ENCODE peak calls at places on chromosomes 2 and 18, in nine cellular contexts. C is fibroblast of mammary gland, D is heart right ventricle, M is fibroblast of pulmonary artery, F is neural crest cell, N is stomach, A is GM12865, E is esophagus squamous epithelium, V is K562. I is an unnamed sample.

GRCh38 chr2:219563271-219563928 is 7.9 kb downstream of the OBSL1 start:
- DNase-seq in C (no peak), D (no peak), M (no peak), F (no peak), N (no peak), A (no peak), E (no peak), V (no peak), I (peak; percentile 80)

GRCh38 chr2:127591221-127591923 is 54.6 kb upstream of the GPR17 start:
- DNase-seq in C (peak; percentile 47), D (peak; percentile 65), M (peak; percentile 69), F (peak; percentile 58), N (peak; percentile 38), A (peak; percentile 62), E (peak; percentile 3), V (peak; percentile 76), I (peak; percentile 67)

GRCh38 chr2:101999122-101999789 is 7.5 kb downstream of the IL1R2 start:
- DNase-seq in C (peak; percentile 53), D (no peak), M (peak; percentile 38), F (no peak), N (peak; percentile 60), A (peak; percentile 63), E (no peak), V (no peak), I (no peak)

GRCh38 chr2:223884399-223884798 is 47.0 kb upstream of the AP1S3 start:
- DNase-seq in C (peak; percentile 67), D (no peak), M (peak; percentile 40), F (no peak), N (no peak), A (peak; percentile 82), E (no peak), V (no peak), I (no peak)

GRCh38 chr2:130388221-130388907 is 32.5 kb downstream of the PTPN18 start:
- DNase-seq in C (no peak), D (no peak), M (no peak), F (no peak), N (no peak), A (no peak), E (no peak), V (no peak), I (no peak)

GRCh38 chr2:150126839-150127238 is 360.6 kb downstream of the RND3 start:
- DNase-seq in C (no peak), D (no peak), M (no peak), F (no peak), N (no peak), A (peak; percentile 65), E (no peak), V (no peak), I (no peak)

GRCh38 chr2:143128681-143129580 is at the start of gene ARHGAP15:
- DNase-seq in C (no peak), D (peak; percentile 13), M (no peak), F (no peak), N (peak; percentile 27), A (peak; percentile 93), E (peak; percentile 8), V (no peak), I (no peak)

GRCh38 chr18:74200780-74201179 is 52.5 kb downstream of the TIMM21 start:
- DNase-seq in C (no peak), D (no peak), M (no peak), F (no peak), N (no peak), A (no peak), E (no peak), V (no peak), I (no peak)

GRCh38 chr2:213187833-213188532 is 36.6 kb upstream of the IKZF2 start:
- DNase-seq in C (no peak), D (no peak), M (peak; percentile 81), F (no peak), N (no peak), A (no peak), E (no peak), V (no peak), I (no peak)

GRCh38 chr2:20604957-20605381 is 45.9 kb downstream of the HS1BP3 start:
- DNase-seq in C (peak; percentile 99), D (peak; percentile 19), M (peak; percentile 98), F (no peak), N (no peak), A (no peak), E (no peak), V (no peak), I (peak; percentile 22)

GRCh38 chr2:196601430-196602306 is 37.8 kb upstream of the CCDC150 start:
- DNase-seq in C (peak; percentile 88), D (peak; percentile 37), M (peak; percentile 85), F (no peak), N (peak; percentile 26), A (no peak), E (no peak), V (peak; percentile 34), I (peak; percentile 92)

GRCh38 chr2:188473306-188473705 is 181.6 kb downstream of the GULP1 start:
- DNase-seq in C (no peak), D (no peak), M (no peak), F (no peak), N (no peak), A (no peak), E (no peak), V (no peak), I (no peak)

GRCh38 chr2:218168635-218169462 is 2.1 kb upstream of the CXCR1 start:
- DNase-seq in C (peak; percentile 33), D (peak; percentile 26), M (peak; percentile 47), F (peak; percentile 65), N (peak; percentile 73), A (peak; percentile 69), E (no peak), V (peak; percentile 62), I (no peak)
- TF ChIP-seq CTCF in C (peak; percentile 76), D (peak; percentile 64), M (peak; percentile 79), F (peak; percentile 70), N (no peak), A (peak; percentile 75), E (peak; percentile 36), V (peak; percentile 69), I (peak; percentile 79)

DNA sequence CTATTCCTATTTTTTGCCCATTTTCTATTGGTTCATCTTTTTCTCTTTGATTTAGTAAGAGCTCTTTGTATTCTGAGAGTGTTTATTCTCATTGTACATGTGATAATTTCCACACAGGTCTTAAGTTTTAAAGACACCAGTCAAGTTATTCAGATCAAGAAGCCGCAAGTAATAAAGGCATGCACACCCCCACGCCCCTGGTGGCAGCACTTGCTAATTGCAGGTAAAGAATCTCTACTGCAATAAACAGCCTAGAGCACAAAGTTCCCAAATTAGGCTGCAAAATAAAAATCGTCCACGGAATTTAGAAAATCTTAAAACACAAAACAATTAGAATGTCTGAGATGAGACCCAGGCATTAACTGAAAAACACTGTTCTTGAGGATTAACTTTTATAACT is 45.2 kb downstream of the ST3GAL5 start:
- DNase-seq in C (peak; percentile 11), D (no peak), M (no peak), F (no peak), N (no peak), A (peak; percentile 49), E (no peak), V (peak; percentile 72), I (no peak)
- TF ChIP-seq CTCF in C (peak; percentile 54), D (no peak), M (peak; percentile 59), F (peak; percentile 65), N (no peak), A (peak; percentile 46), E (peak; percentile 19), V (peak; percentile 63), I (peak; percentile 73)

GRCh38 chr2:126480033-126480432 is 175.9 kb upstream of the GYPC start:
- DNase-seq in C (no peak), D (no peak), M (no peak), F (no peak), N (no peak), A (no peak), E (no peak), V (no peak), I (no peak)

DNA sequence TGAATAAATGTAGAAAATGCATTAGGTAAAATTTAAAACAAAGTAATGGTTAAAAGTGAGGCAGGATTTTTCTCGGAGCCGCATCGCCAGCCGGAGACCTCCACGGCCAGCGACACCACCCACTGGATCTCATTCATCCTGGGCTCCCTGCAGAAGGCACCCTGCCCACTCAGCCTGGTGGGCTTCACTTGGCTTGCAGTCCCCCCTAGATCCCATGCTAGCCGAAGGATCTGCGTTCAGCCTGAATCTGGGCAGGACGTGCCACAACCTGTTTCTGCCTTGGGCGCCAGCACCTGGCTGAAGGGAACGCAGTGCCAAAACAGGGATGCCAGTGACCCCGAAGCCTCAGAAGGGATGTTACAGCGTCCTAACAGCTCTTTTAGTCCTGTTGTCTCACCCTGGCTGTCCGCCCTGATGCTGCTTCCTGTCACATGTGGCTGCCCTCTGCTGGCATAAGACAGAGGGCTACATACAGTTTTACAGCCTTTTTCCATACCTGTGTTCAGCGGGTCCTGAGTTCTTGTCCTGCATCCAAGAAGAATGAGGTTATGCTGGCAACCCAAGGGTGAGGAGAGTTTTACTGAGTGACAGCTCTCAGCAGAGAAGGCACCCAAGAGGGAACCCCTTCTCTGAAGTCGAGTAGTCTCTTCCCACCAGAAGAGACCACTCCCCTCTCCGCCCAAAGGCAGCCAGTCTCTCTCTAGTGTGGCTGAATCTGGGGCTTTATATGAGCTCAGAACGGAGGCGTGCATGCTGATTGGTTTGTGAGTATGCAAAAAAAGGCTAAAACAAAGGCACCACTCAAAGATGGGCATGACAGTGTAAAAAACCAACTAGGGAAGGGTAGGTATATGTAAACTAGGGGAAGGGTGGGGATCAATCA is 173.1 kb upstream of the GYPC start:
- DNase-seq in C (no peak), D (no peak), M (no peak), F (no peak), N (no peak), A (peak; percentile 49), E (no peak), V (no peak), I (no peak)
- TF ChIP-seq CTCF in C (no peak), D (no peak), M (no peak), F (peak; percentile 40), N (no peak), A (peak; percentile 32), E (no peak), V (peak; percentile 56), I (peak; percentile 59)

GRCh38 chr2:155665704-155666103 is 666.8 kb downstream of the NR4A2 start:
- DNase-seq in C (no peak), D (no peak), M (no peak), F (no peak), N (no peak), A (no peak), E (no peak), V (no peak), I (peak; percentile 41)

GRCh38 chr2:155663265-155663664 is 669.3 kb downstream of the NR4A2 start:
- DNase-seq in C (peak; percentile 2), D (no peak), M (no peak), F (no peak), N (no peak), A (no peak), E (no peak), V (no peak), I (no peak)

DNA sequence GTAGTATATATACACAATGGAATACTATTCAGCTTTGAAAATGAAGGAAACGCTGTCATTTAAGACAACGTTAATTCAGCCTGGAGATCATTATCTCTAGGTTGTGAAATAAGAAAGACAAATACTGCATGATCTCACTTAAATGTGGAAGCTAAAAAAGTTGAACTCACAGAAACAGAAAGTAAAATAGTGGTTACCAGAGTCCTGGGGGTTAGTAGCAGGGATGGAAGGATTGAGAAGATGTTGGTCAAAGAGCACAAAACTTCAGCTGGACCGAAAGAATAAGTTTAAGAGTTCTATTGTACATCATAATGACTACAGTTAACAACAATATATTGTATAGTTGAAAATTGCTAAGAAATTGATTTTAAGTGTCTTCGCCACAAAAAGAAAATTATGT is 670.3 kb downstream of the NR4A2 start:
- DNase-seq in C (no peak), D (no peak), M (no peak), F (no peak), N (no peak), A (no peak), E (no peak), V (no peak), I (no peak)
- TF ChIP-seq CTCF in C (no peak), D (no peak), M (no peak), F (no peak), N (no peak), A (no peak), E (no peak), V (no peak), I (no peak)

I was measured in chondrocyte.